ENCODE peak calls at places on chromosomes 16 and 17, in ten cellular contexts. D is psoas muscle; O is CD8-positive, alpha-beta T cell; Y is endothelial cell; H is DND-41; W is kidney; U is AG04450; A is right lobe of liver; F is fibroblast of lung; K is uterus. Q is an unnamed sample.
A peak's percentile ranks its signal among the peaks of the same experiment; 100 is the strongest.

GRCh38 chr16:89815639-89816348 is 653 bp downstream of the FANCA start:
- DNase-seq in D (no peak), O (no peak), Y (peak; percentile 28), H (peak; percentile 28), W (no peak), U (no peak), A (no peak), F (no peak), K (no peak), Q (no peak)

GRCh38 chr16:12553191-12553590 is 250.5 kb downstream of the CPPED1 start:
- DNase-seq in D (no peak), O (no peak), Y (no peak), H (no peak), W (no peak), U (no peak), A (no peak), F (no peak), K (no peak), Q (no peak)

GRCh38 chr16:10558746-10559641 is 21.4 kb downstream of the EMP2 start:
- DNase-seq in D (peak; percentile 73), O (no peak), Y (no peak), H (no peak), W (peak; percentile 91), U (no peak), A (peak; percentile 91), F (peak; percentile 70), K (peak; percentile 49), Q (no peak)

GRCh38 chr16:48321307-48322036 is 63.7 kb downstream of the SIAH1 start:
- DNase-seq in D (no peak), O (no peak), Y (no peak), H (no peak), W (no peak), U (no peak), A (no peak), F (peak; percentile 82), K (no peak), Q (no peak)

GRCh38 chr16:86918637-86919036 is 340.3 kb downstream of the FOXL1 start:
- DNase-seq in D (no peak), O (no peak), Y (no peak), H (no peak), W (no peak), U (no peak), A (no peak), F (no peak), K (no peak), Q (no peak)

GRCh38 chr16:66115373-66115772 is 251.1 kb upstream of the CDH5 start:
- DNase-seq in D (no peak), O (no peak), Y (no peak), H (no peak), W (no peak), U (no peak), A (no peak), F (no peak), K (no peak), Q (no peak)

GRCh38 chr16:84660973-84661372 is 12.7 kb downstream of the KLHL36 start:
- DNase-seq in D (no peak), O (no peak), Y (no peak), H (no peak), W (no peak), U (no peak), A (no peak), F (peak; percentile 19), K (no peak), Q (no peak)

GRCh38 chr16:27726621-27727275 is 176.8 kb downstream of the KATNIP start:
- DNase-seq in D (no peak), O (no peak), Y (no peak), H (no peak), W (peak; percentile 46), U (no peak), A (no peak), F (peak; percentile 68), K (no peak), Q (no peak)

GRCh38 chr17:70691150-70691549 is 521.8 kb downstream of the KCNJ2 start:
- DNase-seq in D (no peak), O (no peak), Y (no peak), H (no peak), W (no peak), U (no peak), A (no peak), F (no peak), K (no peak), Q (no peak)

GRCh38 chr16:83660282-83660681 is 147.5 kb upstream of the HSBP1 start:
- DNase-seq in D (no peak), O (no peak), Y (no peak), H (no peak), W (no peak), U (no peak), A (no peak), F (no peak), K (no peak), Q (no peak)

GRCh38 chr16:69930117-69930776 is 20.9 kb upstream of the CLEC18A start:
- DNase-seq in D (peak; percentile 44), O (peak; percentile 62), Y (peak; percentile 69), H (peak; percentile 59), W (no peak), U (no peak), A (no peak), F (peak; percentile 41), K (peak; percentile 55), Q (no peak)

GRCh38 chr16:54677551-54677950 is 253.1 kb upstream of the IRX5 start:
- DNase-seq in D (no peak), O (no peak), Y (no peak), H (no peak), W (no peak), U (no peak), A (no peak), F (no peak), K (no peak), Q (no peak)

GRCh38 chr16:81604960-81605383 is 160.4 kb downstream of the CMIP start:
- DNase-seq in D (no peak), O (no peak), Y (no peak), H (no peak), W (no peak), U (no peak), A (no peak), F (peak; percentile 90), K (no peak), Q (no peak)

GRCh38 chr16:12210925-12211869 is 234.7 kb downstream of the SNX29 start:
- DNase-seq in D (no peak), O (no peak), Y (no peak), H (no peak), W (no peak), U (no peak), A (peak; percentile 29), F (no peak), K (no peak), Q (no peak)

GRCh38 chr17:15348030-15348429 is 6.6 kb upstream of the TEKT3 start:
- DNase-seq in D (no peak), O (no peak), Y (no peak), H (no peak), W (no peak), U (no peak), A (no peak), F (peak; percentile 51), K (no peak), Q (no peak)

GRCh38 chr16:19113577-19114358 is at the start of gene ITPRIPL2:
- DNase-seq in D (peak; percentile 93), O (no peak), Y (peak; percentile 79), H (no peak), W (peak; percentile 97), U (no peak), A (peak; percentile 86), F (peak; percentile 91), K (peak; percentile 90), Q (peak; percentile 73)

GRCh38 chr17:79757140-79757745 is 20.7 kb upstream of the CBX2 start:
- DNase-seq in D (no peak), O (no peak), Y (no peak), H (no peak), W (peak; percentile 59), U (no peak), A (no peak), F (no peak), K (no peak), Q (no peak)

DNA sequence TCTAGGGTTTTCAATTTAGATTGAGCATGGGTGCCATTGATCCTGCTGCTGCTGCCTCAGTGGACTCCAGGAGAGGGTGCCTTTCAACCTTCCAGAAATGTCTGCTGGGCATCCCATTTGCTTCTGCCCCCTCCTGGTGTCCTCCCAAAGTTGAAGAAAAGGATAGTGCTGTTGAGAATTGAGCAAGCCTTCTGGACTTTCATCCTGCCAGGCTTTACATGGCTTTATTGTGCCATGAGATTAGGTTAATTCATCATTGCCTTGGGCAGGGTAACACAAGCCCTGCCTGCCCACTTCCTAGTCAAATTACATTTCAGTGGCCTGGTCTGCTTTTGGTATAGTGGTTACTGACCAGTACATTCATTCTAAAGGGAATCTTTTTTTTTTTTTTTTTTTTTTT is 17.9 kb upstream of the TANGO6 start:
- DNase-seq in D (no peak), O (no peak), Y (no peak), H (no peak), W (no peak), U (no peak), A (no peak), F (peak; percentile 30), K (no peak), Q (no peak)
- TF ChIP-seq CTCF in D (no peak), O (no peak), Y (no peak), H (no peak), W (no peak), U (no peak), A (peak; percentile 8), F (no peak), K (no peak), Q (no peak)

DNA sequence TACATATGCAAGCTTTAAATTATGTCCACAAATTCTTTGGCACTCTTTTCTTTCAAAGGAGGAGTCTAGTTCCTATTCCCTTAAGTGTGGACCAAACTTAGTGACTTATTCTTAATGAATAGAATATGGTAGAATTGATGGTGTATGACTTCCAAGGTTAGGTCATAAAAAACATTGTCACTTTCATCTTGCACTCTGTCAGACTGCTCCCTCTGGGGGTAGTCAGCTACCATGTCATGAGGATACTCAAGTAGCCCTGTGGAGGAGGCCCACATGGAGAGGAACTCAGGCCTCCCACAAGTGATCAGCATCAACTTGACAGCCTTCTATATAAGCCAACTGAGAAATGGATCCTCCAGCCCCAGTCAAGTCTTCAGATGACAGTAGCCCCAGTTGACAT is 58.0 kb upstream of the SCNN1B start:
- DNase-seq in D (no peak), O (no peak), Y (no peak), H (no peak), W (no peak), U (no peak), A (no peak), F (no peak), K (no peak), Q (no peak)
- TF ChIP-seq CTCF in D (no peak), O (no peak), Y (no peak), H (no peak), W (no peak), U (no peak), A (no peak), F (no peak), K (no peak), Q (no peak)

GRCh38 chr16:2971134-2971984 is 2.2 kb downstream of the PAQR4 start:
- DNase-seq in D (no peak), O (no peak), Y (no peak), H (no peak), W (peak; percentile 72), U (no peak), A (no peak), F (no peak), K (no peak), Q (no peak)
- TF ChIP-seq CTCF in D (no peak), O (no peak), Y (no peak), H (peak; percentile 24), W (no peak), U (no peak), A (no peak), F (no peak), K (no peak), Q (no peak)

GRCh38 chr17:82120148-82120547 is 22.1 kb upstream of the FASN start:
- DNase-seq in D (no peak), O (no peak), Y (no peak), H (no peak), W (no peak), U (no peak), A (no peak), F (peak; percentile 43), K (no peak), Q (no peak)
- TF ChIP-seq CTCF in D (no peak), O (peak; percentile 33), Y (no peak), H (no peak), W (no peak), U (no peak), A (no peak), F (no peak), K (no peak), Q (no peak)